ENCODE peak calls at places on chromosomes 16 and 17, in eight cellular contexts. F is HTR-8/SVneo, S is islet precursor cell, X is anterior cingulate cortex, Q is left colon, R is cerebellar cortex, B is T follicular helper cell, P is A549. Z is an unnamed sample.

GRCh38 chr17:40980594-40980993 is 3.5 kb downstream of the KRT40 start:
- DNase-seq in F (no peak), S (peak; percentile 69), X (no peak), Q (no peak), R (peak; percentile 25), B (no peak), P (no peak), Z (peak; percentile 70)

GRCh38 chr16:57374067-57374534 is 1.8 kb downstream of the CX3CL1 start:
- DNase-seq in F (no peak), S (no peak), X (no peak), Q (no peak), R (peak; percentile 17), B (no peak), P (no peak), Z (peak; percentile 78)

GRCh38 chr17:19717031-19717360 is 612 bp upstream of the SLC47A2 start:
- DNase-seq in F (no peak), S (no peak), X (no peak), Q (no peak), R (no peak), B (no peak), P (no peak), Z (no peak)

GRCh38 chr17:4884489-4884888 is 14.8 kb upstream of the C17orf107 start:
- DNase-seq in F (no peak), S (no peak), X (no peak), Q (no peak), R (no peak), B (no peak), P (no peak), Z (peak; percentile 60)

GRCh38 chr16:19130852-19131808 is 17.4 kb downstream of the ITPRIPL2 start:
- DNase-seq in F (peak; percentile 60), S (peak; percentile 76), X (no peak), Q (no peak), R (no peak), B (no peak), P (peak; percentile 63), Z (peak; percentile 65)

GRCh38 chr16:21164521-21165168 is 6.2 kb downstream of the LDAF1 start:
- DNase-seq in F (no peak), S (no peak), X (no peak), Q (no peak), R (no peak), B (no peak), P (no peak), Z (no peak)

GRCh38 chr16:52597772-52598483 is 51.0 kb upstream of the TOX3 start:
- DNase-seq in F (no peak), S (no peak), X (no peak), Q (no peak), R (no peak), B (no peak), P (no peak), Z (no peak)

GRCh38 chr17:352421-353212 is at the start of gene RPH3AL:
- DNase-seq in F (no peak), S (peak; percentile 82), X (no peak), Q (peak; percentile 84), R (no peak), B (no peak), P (peak; percentile 99), Z (peak; percentile 80)

GRCh38 chr16:11004957-11005610 is 60.7 kb downstream of the CLEC16A start:
- DNase-seq in F (no peak), S (no peak), X (no peak), Q (no peak), R (no peak), B (no peak), P (no peak), Z (peak; percentile 93)

GRCh38 chr17:55420776-55421178 is 858 bp downstream of the MMD start:
- DNase-seq in F (peak; percentile 22), S (peak; percentile 76), X (peak; percentile 19), Q (peak; percentile 45), R (peak; percentile 6), B (peak; percentile 8), P (no peak), Z (peak; percentile 84)

GRCh38 chr17:42042598-42043319 is 7.6 kb downstream of the C17orf113 start:
- DNase-seq in F (no peak), S (no peak), X (no peak), Q (no peak), R (no peak), B (no peak), P (no peak), Z (peak; percentile 77)

GRCh38 chr16:554640-555413 is 5.4 kb upstream of the PRR35 start:
- DNase-seq in F (no peak), S (no peak), X (no peak), Q (no peak), R (no peak), B (no peak), P (no peak), Z (peak; percentile 100)

GRCh38 chr16:28042856-28043255 is 20.7 kb downstream of the GSG1L start:
- DNase-seq in F (no peak), S (no peak), X (no peak), Q (no peak), R (peak; percentile 15), B (no peak), P (no peak), Z (peak; percentile 89)

GRCh38 chr16:69796285-69797118 is 34.4 kb downstream of the WWP2 start:
- DNase-seq in F (peak; percentile 84), S (no peak), X (peak; percentile 12), Q (no peak), R (peak; percentile 90), B (no peak), P (peak; percentile 80), Z (peak; percentile 84)

GRCh38 chr17:28368915-28369683 is 1.0 kb downstream of the VTN start:
- DNase-seq in F (no peak), S (peak; percentile 52), X (no peak), Q (no peak), R (no peak), B (no peak), P (no peak), Z (peak; percentile 73)

GRCh38 chr17:6800422-6801027 is 24.5 kb downstream of the FBXO39 start:
- DNase-seq in F (no peak), S (no peak), X (no peak), Q (no peak), R (no peak), B (no peak), P (no peak), Z (no peak)

GRCh38 chr17:73205326-73205980 is 12.6 kb downstream of the COG1 start:
- DNase-seq in F (no peak), S (no peak), X (no peak), Q (no peak), R (no peak), B (no peak), P (no peak), Z (no peak)

GRCh38 chr17:73282629-73283028 is 20.9 kb upstream of the CPSF4L start:
- DNase-seq in F (no peak), S (peak; percentile 43), X (no peak), Q (no peak), R (no peak), B (no peak), P (no peak), Z (peak; percentile 45)

GRCh38 chr16:56316545-56316944 is 108.8 kb downstream of the AMFR start:
- DNase-seq in F (no peak), S (no peak), X (no peak), Q (no peak), R (no peak), B (no peak), P (no peak), Z (peak; percentile 38)

GRCh38 chr17:47776330-47777197 is 43.5 kb downstream of the TBX21 start:
- DNase-seq in F (peak; percentile 87), S (no peak), X (no peak), Q (no peak), R (peak; percentile 58), B (no peak), P (peak; percentile 71), Z (peak; percentile 95)

GRCh38 chr17:72719206-72719581 is 373.3 kb downstream of the SLC39A11 start:
- DNase-seq in F (no peak), S (no peak), X (no peak), Q (no peak), R (no peak), B (no peak), P (no peak), Z (no peak)

GRCh38 chr17:39738568-39738901 is 797 bp downstream of the GRB7 start:
- DNase-seq in F (no peak), S (peak; percentile 87), X (no peak), Q (peak; percentile 76), R (peak; percentile 69), B (peak; percentile 46), P (peak; percentile 71), Z (no peak)

GRCh38 chr16:86180244-86180643 is 281.3 kb downstream of the IRF8 start:
- DNase-seq in F (no peak), S (no peak), X (no peak), Q (no peak), R (no peak), B (no peak), P (no peak), Z (no peak)

GRCh38 chr17:81902023-81902652 is at the start of gene NPB:
- DNase-seq in F (no peak), S (no peak), X (peak; percentile 43), Q (no peak), R (no peak), B (no peak), P (no peak), Z (peak; percentile 87)

GRCh38 chr17:76547183-76547641 is 7.4 kb downstream of the PRCD start:
- DNase-seq in F (peak; percentile 85), S (peak; percentile 88), X (peak; percentile 40), Q (no peak), R (peak; percentile 78), B (peak; percentile 42), P (peak; percentile 74), Z (peak; percentile 85)

Z was measured in osteoblast.